ENCODE peak calls at places on chromosome 18, in nine cellular contexts. U is right lobe of liver; I is CD8-positive, alpha-beta memory T cell; Z is stomach; R is astrocyte of the spinal cord; A is adipocyte; X is fibroblast of lung; S is aorta; V is lower lobe of right lung. W is an unnamed sample.

GRCh38 chr18:50780144-50780543 is 39.7 kb downstream of the MRO start:
- DNase-seq in A (no peak), I (no peak), X (no peak), S (no peak), V (no peak), R (no peak), U (no peak), Z (no peak), W (no peak)

GRCh38 chr18:22171839-22172582 is 2.6 kb downstream of the GATA6 start:
- DNase-seq in I (no peak), X (no peak), S (no peak), A (peak), R (no peak), V (peak), Z (no peak), U (no peak), W (no peak)

GRCh38 chr18:54712315-54712714 is 116.0 kb upstream of the RAB27B start:
- DNase-seq in I (no peak), S (no peak), V (no peak), U (no peak), R (peak), X (peak), A (peak), Z (no peak), W (peak)

GRCh38 chr18:44041553-44042418 is 638.9 kb upstream of the SETBP1 start:
- DNase-seq in V (no peak), Z (no peak), S (no peak), I (no peak), X (no peak), R (no peak), A (no peak), U (no peak), W (no peak)

GRCh38 chr18:23141022-23141999 is 6.0 kb downstream of the CABLES1 start:
- DNase-seq in I (no peak), U (peak), S (no peak), V (no peak), X (no peak), R (peak), A (no peak), Z (peak), W (peak)

GRCh38 chr18:3554091-3554601 is 104.2 kb downstream of the TGIF1 start:
- DNase-seq in R (no peak), A (peak), V (no peak), I (no peak), U (no peak), S (no peak), X (peak), Z (no peak), W (peak)

GRCh38 chr18:31241900-31242409 is 76.0 kb upstream of the DSG1 start:
- DNase-seq in I (no peak), X (peak), U (no peak), Z (no peak), S (no peak), V (no peak), A (no peak), R (no peak), W (peak)

GRCh38 chr18:48548921-48549320 is 10.1 kb downstream of the CTIF start:
- DNase-seq in V (no peak), X (no peak), A (no peak), U (no peak), I (no peak), Z (no peak), S (peak), R (no peak), W (no peak)

GRCh38 chr18:35851286-35851967 is 121.1 kb upstream of the RMP24 start:
- DNase-seq in X (no peak), Z (no peak), I (no peak), V (no peak), R (no peak), U (no peak), A (no peak), S (no peak), W (no peak)

GRCh38 chr18:36627616-36628015 is 201.2 kb downstream of the TPGS2 start:
- DNase-seq in U (no peak), S (no peak), Z (no peak), I (no peak), V (no peak), R (no peak), X (no peak), A (no peak), W (no peak)

GRCh38 chr18:62784338-62784965 is 69.1 kb downstream of the PHLPP1 start:
- DNase-seq in S (no peak), R (peak), I (no peak), A (no peak), V (no peak), U (no peak), X (peak), Z (no peak), W (peak)

GRCh38 chr18:34767601-34768027 is 57.5 kb downstream of the DTNA start:
- DNase-seq in Z (no peak), V (no peak), A (peak), U (no peak), X (peak), S (no peak), I (no peak), R (peak), W (peak)

GRCh38 chr18:52312321-52312720 is 27.7 kb upstream of the DCC start:
- DNase-seq in A (no peak), U (no peak), V (no peak), S (no peak), Z (no peak), R (peak), X (peak), I (no peak), W (no peak)

GRCh38 chr18:62485684-62486083 is 37.1 kb upstream of the ZCCHC2 start:
- DNase-seq in I (no peak), X (peak), R (peak), Z (peak), S (no peak), V (no peak), U (no peak), A (peak), W (peak)

GRCh38 chr18:23053756-23054457 is 81.4 kb upstream of the CABLES1 start:
- DNase-seq in Z (peak), I (no peak), R (peak), S (no peak), A (no peak), V (no peak), U (no peak), X (peak), W (peak)

DNA sequence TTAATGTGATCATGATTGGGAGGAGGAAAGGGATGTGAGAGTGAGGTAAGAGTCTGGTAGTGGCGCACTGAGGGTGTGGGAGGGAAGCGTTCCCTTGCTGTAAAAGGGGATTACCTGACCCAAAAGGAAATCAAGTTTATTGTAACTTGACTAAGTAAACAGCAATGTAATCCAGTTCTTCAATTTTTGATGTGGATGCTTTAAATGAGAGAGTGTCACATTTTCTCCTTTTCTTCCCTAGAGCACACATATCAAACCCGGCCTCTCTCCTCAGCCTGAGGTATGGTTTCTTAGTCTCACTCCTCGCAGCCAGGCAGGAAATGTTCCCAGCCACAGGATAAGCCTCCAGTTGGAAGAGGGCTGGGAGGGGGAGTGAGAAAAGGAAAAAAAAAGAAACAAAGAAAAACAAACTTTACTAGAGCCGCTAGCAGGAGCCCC is 688 bp upstream of the ARHGAP28 start:
- DNase-seq in V (no peak), I (no peak), A (no peak), Z (no peak), R (no peak), S (no peak), X (no peak), U (no peak), W (no peak)
- H3K4me3 ChIP-seq in V (peak), I (no peak), A (peak), Z (peak), R (peak), S (no peak), X (peak), U (peak), W (no peak)

GRCh38 chr18:46755315-46756171 is 1.3 kb downstream of the ST8SIA5 start:
- DNase-seq in I (no peak), U (no peak), R (no peak), X (no peak), A (no peak), S (no peak), V (no peak), Z (no peak), W (peak)

GRCh38 chr18:46754661-46755292 is 2.1 kb downstream of the ST8SIA5 start:
- DNase-seq in R (no peak), X (no peak), U (no peak), V (no peak), S (no peak), I (no peak), Z (no peak), A (no peak), W (peak)

GRCh38 chr18:46754188-46754587 is 2.7 kb downstream of the ST8SIA5 start:
- DNase-seq in R (no peak), I (no peak), A (no peak), S (no peak), X (no peak), Z (no peak), U (no peak), V (no peak), W (peak)

GRCh38 chr18:46756559-46757201 is at the start of gene ST8SIA5:
- DNase-seq in V (no peak), X (no peak), S (no peak), Z (no peak), I (no peak), R (no peak), A (no peak), U (no peak), W (peak)

DNA sequence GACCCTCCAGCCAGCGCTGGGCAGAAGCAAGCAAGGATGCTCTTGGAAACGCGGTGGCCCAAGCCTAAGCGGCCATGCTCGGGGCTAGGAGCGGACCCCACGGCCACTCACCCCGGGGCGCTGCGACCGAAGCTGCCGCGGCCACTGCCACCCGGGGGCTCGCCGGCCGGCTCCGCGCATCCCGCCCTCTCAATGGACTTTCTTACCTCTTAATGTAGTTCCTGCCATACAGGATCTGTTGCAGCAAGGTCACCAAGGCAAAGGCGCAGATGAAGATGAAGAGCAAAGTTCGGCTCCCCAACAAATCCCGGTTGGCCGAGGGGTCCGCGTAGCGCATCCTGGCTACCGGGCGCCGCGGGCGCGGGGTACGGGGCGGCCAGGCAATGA is 688 bp downstream of the ST8SIA5 start:
- DNase-seq in U (no peak), I (no peak), Z (no peak), V (no peak), S (no peak), X (no peak), A (no peak), R (no peak), W (peak)
- H3K4me3 ChIP-seq in U (no peak), I (no peak), Z (peak), V (peak), S (no peak), X (no peak), A (peak), R (peak), W (peak)

GRCh38 chr18:26416652-26417150 is 131.7 kb downstream of the KCTD1 start:
- DNase-seq in S (no peak), Z (no peak), A (no peak), V (no peak), U (no peak), R (no peak), X (no peak), I (no peak), W (no peak)

GRCh38 chr18:26417190-26417589 is 131.2 kb downstream of the KCTD1 start:
- DNase-seq in X (no peak), Z (no peak), U (no peak), A (no peak), R (no peak), V (no peak), S (no peak), I (no peak), W (no peak)

GRCh38 chr18:26418225-26418624 is 130.1 kb downstream of the KCTD1 start:
- DNase-seq in V (no peak), Z (no peak), R (no peak), I (no peak), A (no peak), S (no peak), U (no peak), X (no peak), W (no peak)

GRCh38 chr18:26415631-26416030 is 132.7 kb downstream of the KCTD1 start:
- DNase-seq in Z (no peak), V (no peak), S (no peak), A (no peak), X (no peak), I (no peak), U (no peak), R (no peak), W (no peak)

DNA sequence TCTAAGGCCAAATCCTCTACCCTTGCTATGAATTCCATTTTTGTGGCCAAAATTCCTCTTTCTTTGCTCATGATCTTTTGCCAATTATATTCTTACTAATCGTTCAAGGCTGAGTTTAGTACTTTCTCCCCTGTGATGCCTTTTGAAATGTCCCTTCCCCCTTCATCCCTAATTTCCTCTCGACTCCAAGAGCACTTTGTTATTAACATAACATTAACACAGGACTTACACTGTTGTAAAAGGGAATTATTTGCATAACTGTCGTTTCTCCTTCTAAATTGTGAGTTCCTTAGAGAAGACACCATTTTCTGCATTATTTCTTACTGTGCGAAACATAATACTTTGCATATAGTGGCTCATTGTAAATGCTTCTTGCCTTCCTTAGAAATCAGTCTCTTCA is 133.3 kb downstream of the KCTD1 start:
- DNase-seq in A (peak), I (no peak), X (peak), V (no peak), R (no peak), U (no peak), Z (no peak), S (no peak), W (no peak)
- H3K4me3 ChIP-seq in A (peak), I (no peak), X (no peak), V (no peak), R (no peak), U (no peak), Z (no peak), S (no peak), W (no peak)

DNA sequence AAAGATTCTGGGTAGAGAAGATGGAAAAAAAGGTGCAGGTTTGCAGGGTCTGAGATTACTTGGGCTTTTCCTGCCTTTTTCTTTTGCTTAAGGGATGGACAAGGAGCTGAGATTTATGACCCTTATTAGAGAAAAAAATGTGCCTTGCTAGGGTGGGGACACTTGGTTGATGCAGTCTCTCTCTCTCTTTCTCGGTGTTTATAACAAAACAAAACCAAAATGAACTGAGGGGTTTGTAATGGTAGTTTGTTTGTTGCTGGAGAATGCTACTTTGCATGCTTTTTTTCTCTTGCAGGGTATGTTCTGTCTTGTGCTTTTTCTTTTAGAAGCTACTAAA is 300 bp downstream of the ZNF532 start:
- DNase-seq in R (no peak), S (no peak), Z (no peak), X (no peak), A (no peak), V (no peak), U (no peak), I (no peak), W (no peak)
- H3K4me3 ChIP-seq in R (peak), S (peak), Z (peak), X (peak), A (peak), V (peak), U (no peak), I (no peak), W (peak)

GRCh38 chr18:59928201-59928600 is 28.4 kb downstream of the PMAIP1 start:
- DNase-seq in U (no peak), A (no peak), X (no peak), R (no peak), Z (no peak), S (no peak), V (no peak), I (no peak), W (no peak)

GRCh38 chr18:59929621-59930295 is 30.0 kb downstream of the PMAIP1 start:
- DNase-seq in Z (no peak), X (peak), A (no peak), S (no peak), V (no peak), R (no peak), I (no peak), U (no peak), W (peak)

GRCh38 chr18:59923539-59924196 is 23.9 kb downstream of the PMAIP1 start:
- DNase-seq in Z (no peak), V (no peak), X (no peak), I (no peak), S (no peak), U (no peak), R (no peak), A (no peak), W (no peak)

GRCh38 chr18:59926131-59926530 is 26.3 kb downstream of the PMAIP1 start:
- DNase-seq in V (no peak), A (no peak), I (no peak), S (no peak), R (no peak), Z (no peak), X (no peak), U (no peak), W (no peak)

GRCh38 chr18:59927246-59927825 is 27.5 kb downstream of the PMAIP1 start:
- DNase-seq in S (no peak), X (peak), V (no peak), A (no peak), R (no peak), I (no peak), Z (no peak), U (no peak), W (no peak)
- H3K4me3 ChIP-seq in S (no peak), X (no peak), V (no peak), A (no peak), R (no peak), I (no peak), Z (no peak), U (no peak), W (no peak)

DNA sequence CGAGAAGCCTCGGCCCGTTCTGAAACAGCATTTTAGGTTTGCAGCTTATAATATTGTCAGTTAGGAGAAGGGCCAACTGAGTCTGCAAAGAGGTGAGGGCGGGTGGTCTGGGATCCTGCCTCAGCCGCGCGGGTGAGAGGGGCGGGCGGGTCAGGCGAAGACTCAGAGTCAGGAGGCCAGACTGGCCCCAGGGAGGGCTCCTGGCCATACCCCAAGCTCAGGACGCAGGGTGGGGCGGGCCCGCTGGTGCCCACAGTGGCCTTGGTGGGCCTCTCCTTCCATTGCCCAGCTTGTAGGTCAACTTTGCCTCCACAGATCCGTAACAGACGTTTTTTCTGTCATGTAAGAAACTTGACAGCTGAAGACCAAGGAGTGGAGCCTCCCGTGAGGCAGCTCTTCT is 42.9 kb downstream of the NFATC1 start:
- DNase-seq in S (no peak), V (no peak), U (no peak), A (no peak), Z (no peak), X (no peak), I (no peak), R (no peak), W (no peak)
- H3K4me3 ChIP-seq in S (no peak), V (no peak), U (no peak), A (no peak), Z (no peak), X (no peak), I (no peak), R (no peak), W (no peak)

GRCh38 chr18:9824862-9825479 is 60.8 kb upstream of the TXNDC2 start:
- DNase-seq in A (no peak), S (no peak), R (no peak), X (no peak), Z (no peak), V (no peak), I (no peak), U (no peak), W (no peak)
- H3K4me3 ChIP-seq in A (peak), S (no peak), R (no peak), X (no peak), Z (no peak), V (no peak), I (no peak), U (no peak), W (peak)

W was measured in mesenchymal stem cell.